ENCODE peak calls at places on chromosomes 3 and 15, in four cellular contexts. J is stimulated activated CD4-positive, alpha-beta T cell treated with anti-CD3 and anti-CD28 coated beads, Interleukin-4, amount 100 ng/mL, for 4 hours; K is heart right ventricle; H is bronchial epithelial cell. L is an unnamed sample.

GRCh38 chr3:48135773-48136495 is 52.3 kb downstream of the CDC25A start:
- DNase-seq in J (no peak), K (no peak), H (no peak), L (no peak)

GRCh38 chr3:115330406-115330805 is 183.3 kb upstream of the ZBTB20 start:
- DNase-seq in J (no peak), K (no peak), H (peak; percentile 43), L (peak; percentile 35)

GRCh38 chr15:30973379-30973778 is 18.0 kb downstream of the MTMR10 start:
- DNase-seq in J (no peak), K (no peak), H (no peak), L (no peak)

GRCh38 chr3:72069543-72069942 is 284.6 kb upstream of the PROK2 start:
- DNase-seq in J (no peak), K (no peak), H (no peak), L (no peak)

GRCh38 chr3:123289336-123290106 is 87.8 kb downstream of the SEC22A start:
- DNase-seq in J (no peak), K (no peak), H (no peak), L (no peak)

GRCh38 chr3:41308119-41308518 is 108.8 kb downstream of the CTNNB1 start:
- DNase-seq in J (no peak), K (no peak), H (no peak), L (no peak)

GRCh38 chr15:76239786-76240185 is 71.5 kb downstream of the ETFA start:
- DNase-seq in J (no peak), K (no peak), H (no peak), L (peak; percentile 26)

GRCh38 chr3:75176886-75177285 is 487.2 kb upstream of the FRG2C start:
- DNase-seq in J (no peak), K (no peak), H (no peak), L (peak; percentile 3)

GRCh38 chr3:143127801-143128200 is 8.2 kb downstream of the CHST2 start:
- DNase-seq in J (no peak), K (no peak), H (no peak), L (no peak)

GRCh38 chr15:73367624-73368300 is 996 bp downstream of the HCN4 start:
- DNase-seq in J (no peak), K (no peak), H (no peak), L (peak; percentile 31)

GRCh38 chr3:63492464-63492863 is 160.0 kb upstream of the SNTN start:
- DNase-seq in J (no peak), K (no peak), H (no peak), L (no peak)

GRCh38 chr3:183098538-183099025 is 714 bp downstream of the MCCC1 start:
- DNase-seq in J (no peak), K (no peak), H (peak; percentile 33), L (no peak)

GRCh38 chr15:47374222-47374621 is 343.1 kb upstream of the SEMA6D start:
- DNase-seq in J (no peak), K (no peak), H (peak; percentile 47), L (peak; percentile 25)

GRCh38 chr15:65595960-65596359 is 15.0 kb downstream of the INTS14 start:
- DNase-seq in J (no peak), K (no peak), H (no peak), L (no peak)

L was measured in GM23248.